ENCODE peak calls at places on chromosomes 12 and 14, in six cellular contexts. E, A, Y, J, B and G are unnamed samples.

GRCh38 chr14:78767436-78767835 is 597.3 kb downstream of the NRXN3 start:
- DNase-seq in E (no peak), A (no peak), Y (no peak), J (no peak), B (no peak), G (no peak)

GRCh38 chr12:119363490-119363889 is 29.0 kb downstream of the CCDC60 start:
- DNase-seq in E (no peak), A (no peak), Y (no peak), J (no peak), B (no peak), G (no peak)

GRCh38 chr12:56299308-56299852 is 750 bp downstream of the CS start:
- DNase-seq in E (no peak), A (peak), Y (no peak), J (no peak), B (no peak), G (no peak)

GRCh38 chr12:22740656-22741350 is 115.8 kb downstream of the ETNK1 start:
- DNase-seq in E (no peak), A (no peak), Y (peak), J (no peak), B (no peak), G (no peak)

GRCh38 chr12:1799882-1800645 is 20.3 kb upstream of the LRTM2 start:
- DNase-seq in E (no peak), A (no peak), Y (no peak), J (no peak), B (no peak), G (no peak)

GRCh38 chr14:90610641-90611040 is 205.6 kb downstream of the TTC7B start:
- DNase-seq in E (no peak), A (no peak), Y (no peak), J (no peak), B (no peak), G (no peak)

GRCh38 chr12:53181935-53182334 is 1.2 kb upstream of the CSAD start:
- DNase-seq in E (no peak), A (no peak), Y (no peak), J (no peak), B (no peak), G (no peak)

GRCh38 chr14:28870033-28870564 is 103.5 kb downstream of the FOXG1 start:
- DNase-seq in E (no peak), A (no peak), Y (no peak), J (no peak), B (no peak), G (no peak)

GRCh38 chr12:26627335-26627734 is 205.7 kb downstream of the ITPR2 start:
- DNase-seq in E (no peak), A (no peak), Y (no peak), J (no peak), B (no peak), G (no peak)

GRCh38 chr14:36981832-36982528 is 190.4 kb downstream of the SLC25A21 start:
- DNase-seq in E (no peak), A (no peak), Y (no peak), J (no peak), B (no peak), G (no peak)

GRCh38 chr14:68199465-68200145 is 380.0 kb downstream of the RAD51B start:
- DNase-seq in E (no peak), A (no peak), Y (peak), J (no peak), B (no peak), G (no peak)

GRCh38 chr12:19048943-19049342 is 80.6 kb upstream of the PLEKHA5 start:
- DNase-seq in E (no peak), A (no peak), Y (no peak), J (no peak), B (no peak), G (no peak)

GRCh38 chr12:27843714-27844245 is 63.7 kb upstream of the MANSC4 start:
- DNase-seq in E (no peak), A (no peak), Y (no peak), J (no peak), B (no peak), G (no peak)

GRCh38 chr14:37903561-37904191 is 304.0 kb upstream of the SSTR1 start:
- DNase-seq in E (no peak), A (no peak), Y (peak), J (no peak), B (no peak), G (no peak)

GRCh38 chr12:121525411-121525810 is 55.4 kb downstream of the KDM2B start:
- DNase-seq in E (no peak), A (no peak), Y (no peak), J (no peak), B (no peak), G (no peak)

GRCh38 chr14:22847661-22848341 is 11.4 kb downstream of the MMP14 start:
- DNase-seq in E (no peak), A (no peak), Y (no peak), J (no peak), B (no peak), G (no peak)

GRCh38 chr14:92740440-92740839 is 8.0 kb downstream of the LGMN start:
- DNase-seq in E (no peak), A (no peak), Y (no peak), J (no peak), B (no peak), G (no peak)

GRCh38 chr12:93139028-93139665 is 210.1 kb upstream of the EEA1 start:
- DNase-seq in E (peak), A (no peak), Y (peak), J (no peak), B (no peak), G (no peak)

GRCh38 chr14:63039800-63040380 is 5.4 kb downstream of the KCNH5 start:
- DNase-seq in E (no peak), A (no peak), Y (peak), J (no peak), B (no peak), G (no peak)

GRCh38 chr12:6917491-6918231 is 3.3 kb downstream of the ENO2 start:
- DNase-seq in E (no peak), A (no peak), Y (no peak), J (no peak), B (no peak), G (no peak)

GRCh38 chr14:75334191-75335051 is 55.8 kb downstream of the FOS start:
- DNase-seq in E (peak), A (peak), Y (no peak), J (peak), B (no peak), G (no peak)

GRCh38 chr14:74952697-74953484 is 2.5 kb downstream of the PGF start:
- DNase-seq in E (no peak), A (no peak), Y (no peak), J (no peak), B (no peak), G (no peak)

GRCh38 chr12:95763809-95764253 is 26.7 kb downstream of the NTN4 start:
- DNase-seq in E (no peak), A (no peak), Y (no peak), J (no peak), B (no peak), G (no peak)

GRCh38 chr12:66066071-66066928 is 64.2 kb downstream of the LLPH start:
- DNase-seq in E (no peak), A (no peak), Y (no peak), J (no peak), B (no peak), G (no peak)

GRCh38 chr14:71229875-71230274 is 322.6 kb downstream of the PCNX1 start:
- DNase-seq in E (no peak), A (no peak), Y (no peak), J (no peak), B (no peak), G (no peak)

GRCh38 chr12:19227190-19227879 is 97.8 kb downstream of the PLEKHA5 start:
- DNase-seq in E (no peak), A (no peak), Y (no peak), J (no peak), B (no peak), G (no peak)

GRCh38 chr12:47751561-47751960 is 7.1 kb downstream of the RAPGEF3 start:
- DNase-seq in E (no peak), A (no peak), Y (no peak), J (no peak), B (no peak), G (no peak)

GRCh38 chr12:65010437-65010836 is 110.7 kb downstream of the WIF1 start:
- DNase-seq in E (no peak), A (no peak), Y (no peak), J (no peak), B (no peak), G (no peak)

GRCh38 chr12:1346126-1346525 is 248.3 kb downstream of the FBXL14 start:
- DNase-seq in E (no peak), A (no peak), Y (no peak), J (no peak), B (no peak), G (no peak)

GRCh38 chr14:51167587-51168219 is 72.3 kb upstream of the TMX1 start:
- DNase-seq in E (no peak), A (no peak), Y (no peak), J (no peak), B (no peak), G (no peak)

GRCh38 chr12:83130178-83130577 is 443.5 kb downstream of the TMTC2 start:
- DNase-seq in E (no peak), A (no peak), Y (no peak), J (no peak), B (no peak), G (no peak)

GRCh38 chr12:28318273-28318672 is 128.0 kb downstream of the CCDC91 start:
- DNase-seq in E (no peak), A (no peak), Y (no peak), J (no peak), B (no peak), G (no peak)

GRCh38 chr12:50785406-50785805 is 21.5 kb downstream of the ATF1 start:
- DNase-seq in E (no peak), A (no peak), Y (no peak), J (no peak), B (no peak), G (no peak)

GRCh38 chr12:101703487-101703886 is 6.0 kb downstream of the CHPT1 start:
- DNase-seq in E (no peak), A (no peak), Y (no peak), J (no peak), B (no peak), G (no peak)

GRCh38 chr12:93541578-93542217 is 30.8 kb upstream of the SOCS2 start:
- DNase-seq in E (no peak), A (no peak), Y (no peak), J (no peak), B (no peak), G (no peak)

GRCh38 chr12:45730842-45731336 is 1.4 kb downstream of the ARID2 start:
- DNase-seq in E (peak), A (peak), Y (no peak), J (no peak), B (no peak), G (no peak)